ENCODE peak calls at places on chromosome 5, in nine cellular contexts. E is activated CD8-positive, alpha-beta T cell treated with anti-CD3 and anti-CD28 coated beads for 36 hours; R is AG04450; S is GM13977; G is heart right ventricle; M is MCF 10A; V is A673; Y is kidney epithelial cell; O is H9. N is an unnamed sample.

GRCh38 chr5:172451771-172452197 is 2.5 kb downstream of the SH3PXD2B start:
- DNase-seq in E (no peak), R (no peak), S (no peak), G (no peak), M (peak), V (peak), Y (peak), O (peak), N (peak)

GRCh38 chr5:108339220-108339619 is 42.7 kb downstream of the FBXL17 start:
- DNase-seq in E (no peak), R (no peak), S (no peak), G (no peak), M (no peak), V (no peak), Y (no peak), O (no peak), N (no peak)

GRCh38 chr5:178249191-178249989 is 16.8 kb upstream of the PHYKPL start:
- DNase-seq in E (peak), R (no peak), S (no peak), G (peak), M (peak), V (no peak), Y (no peak), O (no peak), N (peak)

GRCh38 chr5:124007675-124008398 is 495.9 kb downstream of the CSNK1G3 start:
- DNase-seq in E (no peak), R (no peak), S (no peak), G (no peak), M (peak), V (no peak), Y (no peak), O (no peak), N (no peak)

GRCh38 chr5:179119415-179120170 is 59.4 kb downstream of the ZNF354C start:
- DNase-seq in E (no peak), R (no peak), S (no peak), G (no peak), M (no peak), V (no peak), Y (no peak), O (no peak), N (no peak)

GRCh38 chr5:168404366-168404765 is 81.9 kb upstream of the RARS1 start:
- DNase-seq in E (no peak), R (peak), S (no peak), G (no peak), M (peak), V (no peak), Y (peak), O (no peak), N (peak)

GRCh38 chr5:145027266-145027665 is 807.9 kb downstream of the PRELID2 start:
- DNase-seq in E (no peak), R (no peak), S (no peak), G (no peak), M (no peak), V (no peak), Y (no peak), O (no peak), N (no peak)

GRCh38 chr5:63213256-63213655 is 634.6 kb downstream of the LRRC70 start:
- DNase-seq in E (no peak), R (no peak), S (no peak), G (no peak), M (no peak), V (no peak), Y (no peak), O (no peak), N (no peak)

GRCh38 chr5:167769846-167770420 is 521.5 kb upstream of the WWC1 start:
- DNase-seq in E (no peak), R (no peak), S (no peak), G (no peak), M (no peak), V (no peak), Y (no peak), O (no peak), N (no peak)

GRCh38 chr5:114325552-114325951 is 36.3 kb upstream of the KCNN2 start:
- DNase-seq in E (no peak), R (no peak), S (no peak), G (no peak), M (peak), V (no peak), Y (peak), O (no peak), N (peak)

GRCh38 chr5:145681686-145682085 is 153.5 kb downstream of the PRELID2 start:
- DNase-seq in E (peak), R (peak), S (peak), G (no peak), M (peak), V (peak), Y (peak), O (peak), N (no peak)

GRCh38 chr5:6434737-6435136 is 13.9 kb upstream of the UBE2QL1 start:
- DNase-seq in E (no peak), R (no peak), S (no peak), G (no peak), M (no peak), V (no peak), Y (no peak), O (no peak), N (no peak)

GRCh38 chr5:52771343-52772039 is 16.2 kb upstream of the ITGA1 start:
- DNase-seq in E (peak), R (no peak), S (peak), G (no peak), M (no peak), V (no peak), Y (no peak), O (no peak), N (no peak)

GRCh38 chr5:157613385-157614245 is 38.0 kb upstream of the ADAM19 start:
- DNase-seq in E (no peak), R (no peak), S (no peak), G (no peak), M (no peak), V (no peak), Y (no peak), O (no peak), N (no peak)

GRCh38 chr5:51399636-51399993 is 16.4 kb downstream of the ISL1 start:
- DNase-seq in E (no peak), R (no peak), S (no peak), G (no peak), M (no peak), V (no peak), Y (no peak), O (no peak), N (no peak)

GRCh38 chr5:67966712-67967111 is 248.8 kb upstream of the PIK3R1 start:
- DNase-seq in E (no peak), R (no peak), S (no peak), G (no peak), M (no peak), V (no peak), Y (no peak), O (no peak), N (no peak)

GRCh38 chr5:40570408-40571129 is 109.1 kb upstream of the PTGER4 start:
- DNase-seq in E (no peak), R (peak), S (peak), G (no peak), M (peak), V (no peak), Y (peak), O (no peak), N (no peak)

GRCh38 chr5:58497956-58498942 is 7.0 kb downstream of the GAPT start:
- DNase-seq in E (no peak), R (peak), S (no peak), G (no peak), M (peak), V (peak), Y (no peak), O (peak), N (no peak)

GRCh38 chr5:33852327-33852726 is 39.5 kb downstream of the ADAMTS12 start:
- DNase-seq in E (no peak), R (no peak), S (no peak), G (no peak), M (no peak), V (no peak), Y (no peak), O (no peak), N (no peak)

DNA sequence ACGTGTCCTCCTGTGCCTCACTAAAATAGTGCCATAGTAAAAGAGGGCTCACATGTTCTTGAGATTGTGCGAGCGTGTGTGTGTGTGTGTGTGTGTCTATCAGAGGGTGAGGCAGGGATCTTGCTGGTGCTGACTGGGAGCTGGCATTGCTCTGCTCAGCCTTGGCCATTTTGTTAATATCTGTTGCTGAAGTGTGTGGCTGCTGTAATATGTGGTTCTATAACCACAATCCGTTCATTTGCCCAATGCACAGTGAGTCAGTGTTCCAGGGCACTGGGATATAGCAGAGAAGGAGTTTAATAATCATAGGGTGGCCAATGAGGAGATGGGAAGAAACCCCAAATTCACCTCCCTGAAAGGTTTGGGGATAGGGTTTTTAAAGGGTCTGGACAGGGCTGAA is 61.3 kb downstream of the RASGRF2 start:
- DNase-seq in E (no peak), R (no peak), S (no peak), G (no peak), M (no peak), V (no peak), Y (peak), O (no peak), N (no peak)
- TF ChIP-seq CTCF in E (no peak), R (no peak), S (no peak), G (no peak), M (no peak), V (no peak), Y (no peak), O (no peak), N (no peak)

GRCh38 chr5:72366324-72366976 is 46.3 kb downstream of the PTCD2 start:
- DNase-seq in E (peak), R (peak), S (peak), G (peak), M (peak), V (peak), Y (no peak), O (peak), N (no peak)
- TF ChIP-seq CTCF in E (peak), R (peak), S (peak), G (peak), M (peak), V (peak), Y (peak), O (peak), N (peak)

DNA sequence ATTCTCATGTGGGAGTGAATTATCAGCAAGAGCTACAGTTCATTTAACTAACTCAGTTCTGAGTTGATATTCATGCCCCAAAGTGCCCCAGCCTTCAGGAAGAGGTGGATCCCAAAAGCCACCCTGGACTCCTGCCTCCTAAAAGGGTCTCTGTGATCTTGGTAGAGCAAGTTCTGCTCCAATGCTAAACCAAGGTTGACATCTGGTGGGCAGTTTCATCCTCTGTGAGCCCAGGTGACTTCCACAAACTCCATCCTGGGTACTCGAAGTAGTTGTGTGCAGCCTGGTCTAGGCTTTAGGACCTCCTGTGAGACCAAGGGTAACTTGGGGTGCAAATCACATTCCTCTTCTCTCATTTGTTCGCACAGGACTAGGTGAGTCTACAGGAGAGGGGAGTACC is 816.8 kb downstream of the MTRR start:
- DNase-seq in E (no peak), R (no peak), S (no peak), G (no peak), M (no peak), V (no peak), Y (no peak), O (peak), N (no peak)
- TF ChIP-seq CTCF in E (no peak), R (no peak), S (no peak), G (no peak), M (no peak), V (no peak), Y (peak), O (peak), N (no peak)

DNA sequence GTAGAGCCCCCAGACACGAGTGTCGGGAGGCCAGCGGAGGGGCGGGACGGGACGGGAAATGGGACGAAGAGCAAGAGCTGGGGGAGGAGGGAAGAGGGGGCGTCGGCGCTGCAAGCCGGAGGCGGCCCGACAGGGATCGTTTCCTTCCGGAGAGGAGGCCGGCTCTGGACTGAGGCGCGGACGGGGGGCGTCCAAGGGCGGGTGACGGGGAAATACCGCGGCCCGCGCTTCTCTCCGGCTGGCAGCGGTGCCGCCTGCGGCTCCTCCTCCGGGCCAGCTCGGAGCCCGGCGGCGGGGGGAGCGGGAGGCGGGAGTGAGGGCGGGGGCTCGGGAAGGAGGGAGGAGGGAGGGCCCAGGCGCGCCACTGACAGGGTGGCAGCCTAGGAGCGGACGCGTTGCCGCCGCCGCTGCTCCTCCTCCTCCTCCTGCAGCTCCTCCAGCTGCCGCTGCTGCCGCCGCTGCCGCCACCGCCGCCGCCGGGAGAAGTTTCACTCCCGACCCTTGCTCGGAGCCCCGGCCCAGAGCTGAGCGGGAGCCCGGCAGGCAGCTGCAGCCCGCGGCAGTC is at the start of gene CHSY3:
- DNase-seq in E (peak), R (peak), S (peak), G (peak), M (peak), V (peak), Y (peak), O (peak), N (no peak)
- TF ChIP-seq CTCF in E (no peak), R (no peak), S (no peak), G (no peak), M (no peak), V (no peak), Y (no peak), O (no peak), N (no peak)